ENCODE peak calls at places on chromosome X, in five cellular contexts. One of them, this sample, is unnamed.
A peak's percentile ranks its signal among the peaks of the same experiment; 100 is the strongest.

GRCh38 chrX:38326086-38326485 is 1.2 kb downstream of the RPGR start:
- DNase-seq in GM23338: no peak
- DNase-seq in osteoblast: no peak
- DNase-seq in Panc1: no peak
- DNase-seq in fibroblast of lung: no peak
- DNase-seq in this sample: no peak

GRCh38 chrX:41475611-41476241 is 28.6 kb downstream of the NYX start:
- DNase-seq in GM23338: peak; percentile 74
- DNase-seq in osteoblast: peak; percentile 80
- DNase-seq in Panc1: no peak
- DNase-seq in fibroblast of lung: no peak
- DNase-seq in this sample: no peak

GRCh38 chrX:134624046-134624430 is 34.2 kb downstream of the PLAC1 start:
- DNase-seq in fibroblast of lung: peak; percentile 71
- DNase-seq in GM23338: no peak
- DNase-seq in Panc1: no peak
- DNase-seq in osteoblast: no peak
- DNase-seq in this sample: no peak

GRCh38 chrX:69503835-69504625 is at the start of gene NALF2:
- DNase-seq in GM23338: peak; percentile 80
- DNase-seq in osteoblast: peak; percentile 84
- DNase-seq in Panc1: no peak
- DNase-seq in fibroblast of lung: peak; percentile 18
- DNase-seq in this sample: peak; percentile 36

GRCh38 chrX:16076834-16077233 is 46.5 kb upstream of the GRPR start:
- DNase-seq in fibroblast of lung: no peak
- DNase-seq in Panc1: no peak
- DNase-seq in GM23338: no peak
- DNase-seq in osteoblast: no peak
- DNase-seq in this sample: no peak

GRCh38 chrX:38726596-38726995 is 74.7 kb upstream of the MID1IP1 start:
- DNase-seq in osteoblast: no peak
- DNase-seq in Panc1: no peak
- DNase-seq in fibroblast of lung: no peak
- DNase-seq in GM23338: no peak
- DNase-seq in this sample: peak; percentile 29

GRCh38 chrX:130714665-130715064 is 188.3 kb downstream of the ENOX2 start:
- DNase-seq in GM23338: no peak
- DNase-seq in osteoblast: no peak
- DNase-seq in Panc1: no peak
- DNase-seq in fibroblast of lung: no peak
- DNase-seq in this sample: no peak

GRCh38 chrX:125782184-125782583 is 383.9 kb downstream of the DCAF12L2 start:
- DNase-seq in osteoblast: no peak
- DNase-seq in fibroblast of lung: no peak
- DNase-seq in GM23338: peak; percentile 5
- DNase-seq in Panc1: no peak
- DNase-seq in this sample: no peak

GRCh38 chrX:118729043-118729652 is 1.7 kb downstream of the IL13RA1 start:
- DNase-seq in fibroblast of lung: no peak
- DNase-seq in Panc1: no peak
- DNase-seq in osteoblast: no peak
- DNase-seq in GM23338: no peak
- DNase-seq in this sample: no peak

GRCh38 chrX:129653985-129654651 is 638 bp downstream of the APLN start:
- DNase-seq in GM23338: peak; percentile 19
- DNase-seq in osteoblast: peak; percentile 85
- DNase-seq in Panc1: no peak
- DNase-seq in fibroblast of lung: peak; percentile 29
- DNase-seq in this sample: no peak

GRCh38 chrX:56783450-56783831 is 54.4 kb downstream of the NBDY start:
- DNase-seq in GM23338: peak; percentile 8
- DNase-seq in fibroblast of lung: no peak
- DNase-seq in osteoblast: no peak
- DNase-seq in Panc1: no peak
- DNase-seq in this sample: peak; percentile 72

GRCh38 chrX:72408885-72409284 is 103.2 kb upstream of the CITED1 start:
- DNase-seq in Panc1: no peak
- DNase-seq in osteoblast: no peak
- DNase-seq in fibroblast of lung: no peak
- DNase-seq in GM23338: no peak
- DNase-seq in this sample: no peak

GRCh38 chrX:7139202-7140081 is 8.1 kb upstream of the STS start:
- DNase-seq in osteoblast: peak; percentile 79
- DNase-seq in GM23338: no peak
- DNase-seq in fibroblast of lung: peak; percentile 84
- DNase-seq in Panc1: no peak
- DNase-seq in this sample: peak; percentile 89

GRCh38 chrX:107823456-107823855 is 2.2 kb upstream of the MID2 start:
- DNase-seq in osteoblast: peak; percentile 84
- DNase-seq in Panc1: no peak
- DNase-seq in fibroblast of lung: peak; percentile 83
- DNase-seq in GM23338: no peak
- DNase-seq in this sample: peak; percentile 86

GRCh38 chrX:130058667-130059066 is 51.6 kb downstream of the ELF4 start:
- DNase-seq in osteoblast: no peak
- DNase-seq in Panc1: no peak
- DNase-seq in fibroblast of lung: no peak
- DNase-seq in GM23338: no peak
- DNase-seq in this sample: no peak

GRCh38 chrX:55709735-55710134 is 7.8 kb upstream of the RRAGB start:
- DNase-seq in osteoblast: no peak
- DNase-seq in fibroblast of lung: no peak
- DNase-seq in GM23338: peak; percentile 28
- DNase-seq in Panc1: no peak
- DNase-seq in this sample: peak; percentile 35

GRCh38 chrX:124401696-124402095 is 55.3 kb downstream of the SH2D1A start:
- DNase-seq in osteoblast: no peak
- DNase-seq in GM23338: no peak
- DNase-seq in Panc1: no peak
- DNase-seq in fibroblast of lung: no peak
- DNase-seq in this sample: no peak

GRCh38 chrX:31679861-31680260 is 608.0 kb upstream of the FTHL17 start:
- DNase-seq in GM23338: no peak
- DNase-seq in Panc1: no peak
- DNase-seq in fibroblast of lung: no peak
- DNase-seq in osteoblast: no peak
- DNase-seq in this sample: no peak

GRCh38 chrX:127963696-127964095 is 88.5 kb downstream of the ACTRT1 start:
- DNase-seq in GM23338: no peak
- DNase-seq in fibroblast of lung: no peak
- DNase-seq in osteoblast: no peak
- DNase-seq in Panc1: no peak
- DNase-seq in this sample: no peak

GRCh38 chrX:48919947-48920712 is 1.3 kb upstream of the PIM2 start:
- DNase-seq in Panc1: no peak
- DNase-seq in GM23338: no peak
- DNase-seq in osteoblast: peak; percentile 83
- DNase-seq in fibroblast of lung: no peak
- DNase-seq in this sample: no peak

GRCh38 chrX:111010151-111010550 is 85.8 kb upstream of the PAK3 start:
- DNase-seq in Panc1: no peak
- DNase-seq in osteoblast: no peak
- DNase-seq in GM23338: no peak
- DNase-seq in fibroblast of lung: no peak
- DNase-seq in this sample: no peak

GRCh38 chrX:35699642-35700041 is 98.5 kb upstream of the MAGEB16 start:
- DNase-seq in GM23338: no peak
- DNase-seq in osteoblast: peak; percentile 62
- DNase-seq in fibroblast of lung: no peak
- DNase-seq in Panc1: no peak
- DNase-seq in this sample: no peak

GRCh38 chrX:72003811-72004750 is 93.4 kb downstream of the NHSL2 start:
- DNase-seq in GM23338: peak; percentile 77
- DNase-seq in Panc1: no peak
- DNase-seq in fibroblast of lung: peak; percentile 73
- DNase-seq in osteoblast: peak; percentile 76
- DNase-seq in this sample: peak; percentile 74

GRCh38 chrX:69165116-69165651 is at the start of gene PJA1:
- DNase-seq in Panc1: no peak
- DNase-seq in GM23338: peak; percentile 64
- DNase-seq in osteoblast: peak; percentile 90
- DNase-seq in fibroblast of lung: peak; percentile 72
- DNase-seq in this sample: peak; percentile 54

GRCh38 chrX:130263016-130263415 is 5.7 kb downstream of the ZNF280C start:
- DNase-seq in osteoblast: no peak
- DNase-seq in Panc1: no peak
- DNase-seq in fibroblast of lung: no peak
- DNase-seq in GM23338: no peak
- DNase-seq in this sample: peak; percentile 60

GRCh38 chrX:123610915-123611314 is 121.9 kb downstream of the THOC2 start:
- DNase-seq in osteoblast: no peak
- DNase-seq in GM23338: no peak
- DNase-seq in fibroblast of lung: no peak
- DNase-seq in Panc1: no peak
- DNase-seq in this sample: no peak

GRCh38 chrX:138745215-138745614 is 33.7 kb upstream of the FGF13 start:
- DNase-seq in fibroblast of lung: peak; percentile 37
- DNase-seq in osteoblast: no peak
- DNase-seq in GM23338: peak; percentile 78
- DNase-seq in Panc1: no peak
- DNase-seq in this sample: peak; percentile 62

GRCh38 chrX:15404712-15405111 is 20.5 kb upstream of the VEGFD start:
- DNase-seq in GM23338: no peak
- DNase-seq in osteoblast: peak; percentile 15
- DNase-seq in Panc1: no peak
- DNase-seq in fibroblast of lung: no peak
- DNase-seq in this sample: peak; percentile 93

GRCh38 chrX:67720344-67720743 is 176.5 kb downstream of the AR start:
- DNase-seq in GM23338: no peak
- DNase-seq in Panc1: no peak
- DNase-seq in fibroblast of lung: peak; percentile 44
- DNase-seq in osteoblast: no peak
- DNase-seq in this sample: peak; percentile 36

GRCh38 chrX:39756086-39756883 is 341.5 kb downstream of the BCOR start:
- DNase-seq in fibroblast of lung: no peak
- DNase-seq in GM23338: no peak
- DNase-seq in Panc1: no peak
- DNase-seq in osteoblast: peak; percentile 38
- DNase-seq in this sample: no peak
- H3K4me3 ChIP-seq in fibroblast of lung: no peak overlapping the region
- H3K4me3 ChIP-seq in GM23338: no peak overlapping the region
- H3K4me3 ChIP-seq in Panc1: no peak overlapping the region
- H3K4me3 ChIP-seq in osteoblast: no peak overlapping the region
- H3K4me3 ChIP-seq in this sample: no peak overlapping the region

DNA sequence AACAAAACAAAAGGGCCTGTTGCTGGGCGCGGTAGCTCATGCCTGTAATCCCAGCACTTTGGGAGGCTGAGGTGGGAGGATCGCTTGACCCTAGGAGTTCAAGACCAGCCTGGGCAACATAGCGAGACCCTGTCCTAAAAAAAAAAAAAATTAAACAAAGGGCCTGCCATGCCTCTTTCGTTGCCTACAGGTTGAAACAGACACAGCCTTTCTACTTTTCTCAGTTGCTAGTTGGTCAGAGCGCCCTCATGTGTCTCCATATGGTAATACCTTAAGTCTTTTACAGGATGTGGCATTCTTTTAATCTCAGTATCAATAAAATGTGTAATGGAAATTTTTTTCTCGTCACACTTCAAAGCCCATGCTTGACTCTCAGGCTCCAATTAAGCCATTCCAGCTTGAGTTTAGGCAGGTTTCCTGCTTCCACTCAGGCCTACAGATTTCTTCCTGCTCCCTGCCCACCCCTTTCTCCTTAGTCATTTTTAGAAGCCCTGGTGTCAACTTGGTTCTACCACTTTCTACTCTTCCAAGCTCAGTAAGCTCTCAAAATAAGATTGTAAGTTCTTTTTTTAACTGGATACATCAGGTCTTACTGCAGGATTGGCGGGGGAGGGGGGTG is 4.6 kb upstream of the SOWAHD start:
- DNase-seq in GM23338: peak; percentile 76
- DNase-seq in osteoblast: peak; percentile 34
- DNase-seq in fibroblast of lung: no peak
- DNase-seq in Panc1: peak; percentile 27
- DNase-seq in this sample: peak; percentile 51
- TF ChIP-seq CTCF in GM23338: peak; percentile 65
- TF ChIP-seq CTCF in osteoblast: peak; percentile 45
- TF ChIP-seq CTCF in fibroblast of lung: peak; percentile 26
- TF ChIP-seq CTCF in Panc1: peak; percentile 81
- TF ChIP-seq CTCF in this sample: peak; percentile 47

DNA sequence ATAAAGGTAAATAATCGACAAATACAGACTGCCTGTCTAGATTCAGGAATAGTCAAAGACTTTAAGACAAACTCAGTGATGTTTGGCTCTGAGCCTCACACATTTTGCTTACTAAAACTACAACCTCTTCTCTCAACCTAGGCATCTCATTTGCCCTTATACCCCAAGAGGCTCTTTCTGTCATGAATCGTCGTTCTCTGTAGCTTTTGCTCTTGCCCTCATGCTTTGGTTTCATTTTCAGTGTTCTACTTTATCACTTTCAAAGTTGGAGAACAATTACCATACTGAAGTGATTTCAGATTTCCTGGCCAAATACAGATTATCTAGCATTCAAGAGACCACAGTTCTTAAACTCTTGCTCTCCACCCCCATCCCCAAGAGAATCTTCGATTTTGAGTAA is 114.1 kb upstream of the RAP2C start:
- DNase-seq in fibroblast of lung: no peak
- DNase-seq in GM23338: no peak
- DNase-seq in osteoblast: no peak
- DNase-seq in Panc1: no peak
- DNase-seq in this sample: no peak
- H3K4me3 ChIP-seq in fibroblast of lung: no peak overlapping the region
- H3K4me3 ChIP-seq in GM23338: no peak overlapping the region
- H3K4me3 ChIP-seq in osteoblast: no peak overlapping the region
- H3K4me3 ChIP-seq in Panc1: no peak overlapping the region
- H3K4me3 ChIP-seq in this sample: no peak overlapping the region

GRCh38 chrX:78710146-78710545 is 37.4 kb upstream of the LPAR4 start:
- DNase-seq in GM23338: no peak
- DNase-seq in osteoblast: no peak
- DNase-seq in fibroblast of lung: peak; percentile 49
- DNase-seq in Panc1: no peak
- DNase-seq in this sample: peak; percentile 8

GRCh38 chrX:78712381-78712780 is 35.1 kb upstream of the LPAR4 start:
- DNase-seq in osteoblast: no peak
- DNase-seq in fibroblast of lung: peak; percentile 22
- DNase-seq in Panc1: no peak
- DNase-seq in GM23338: no peak
- DNase-seq in this sample: no peak

GRCh38 chrX:78708830-78709229 is 38.7 kb upstream of the LPAR4 start:
- DNase-seq in GM23338: no peak
- DNase-seq in osteoblast: no peak
- DNase-seq in Panc1: no peak
- DNase-seq in fibroblast of lung: no peak
- DNase-seq in this sample: peak; percentile 6

DNA sequence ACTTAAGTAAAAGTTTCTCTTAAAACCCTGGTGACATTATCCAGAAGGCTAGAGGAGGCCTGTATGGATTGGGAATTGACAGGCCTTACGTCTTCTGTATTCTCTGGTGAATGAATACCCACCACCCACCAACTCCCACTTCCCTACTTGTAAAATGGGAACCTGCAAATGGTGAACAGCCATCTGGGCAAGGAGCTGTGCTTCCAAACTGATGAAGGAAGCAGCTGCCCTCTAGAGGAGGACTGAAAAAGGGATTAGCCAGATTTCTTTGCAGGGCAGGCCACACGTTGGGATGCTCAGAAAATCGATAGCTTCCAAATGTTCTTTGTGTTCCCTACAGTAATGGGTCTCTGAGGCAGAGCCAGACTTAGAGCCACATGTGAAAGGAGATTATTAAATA is 39.3 kb upstream of the LPAR4 start:
- DNase-seq in Panc1: peak; percentile 10
- DNase-seq in GM23338: peak; percentile 55
- DNase-seq in osteoblast: no peak
- DNase-seq in fibroblast of lung: peak; percentile 38
- DNase-seq in this sample: peak; percentile 62
- TF ChIP-seq CTCF in Panc1: peak; percentile 31
- TF ChIP-seq CTCF in GM23338: peak; percentile 67
- TF ChIP-seq CTCF in osteoblast: peak; percentile 56
- TF ChIP-seq CTCF in fibroblast of lung: peak; percentile 53
- TF ChIP-seq CTCF in this sample: peak; percentile 71

This sample was measured in fibroblast of mammary gland.